ENCODE peak calls at places on chromosomes 4 and X, in eight cellular contexts. One of them, this sample, is unnamed.

GRCh38 chrX:68411729-68412128 is 21.6 kb downstream of the OPHN1 start:
- DNase-seq in A549: no peak
- DNase-seq in lower leg skin: no peak
- DNase-seq in trophoblast cell: peak
- DNase-seq in CD8-positive, alpha-beta memory T cell: no peak
- DNase-seq in astrocyte of the spinal cord: no peak
- DNase-seq in BJ: no peak
- DNase-seq in cardiac fibroblast: no peak
- DNase-seq in this sample: no peak

GRCh38 chr4:156291317-156291716 is 337.7 kb upstream of the CTSO start:
- DNase-seq in A549: no peak
- DNase-seq in BJ: no peak
- DNase-seq in astrocyte of the spinal cord: peak
- DNase-seq in lower leg skin: no peak
- DNase-seq in cardiac fibroblast: peak
- DNase-seq in CD8-positive, alpha-beta memory T cell: no peak
- DNase-seq in trophoblast cell: no peak
- DNase-seq in this sample: no peak

GRCh38 chrX:110512341-110512740 is 153.7 kb downstream of the RTL9 start:
- DNase-seq in astrocyte of the spinal cord: no peak
- DNase-seq in lower leg skin: no peak
- DNase-seq in cardiac fibroblast: no peak
- DNase-seq in trophoblast cell: no peak
- DNase-seq in BJ: no peak
- DNase-seq in A549: no peak
- DNase-seq in CD8-positive, alpha-beta memory T cell: no peak
- DNase-seq in this sample: no peak

GRCh38 chr4:40325406-40326019 is 9.6 kb upstream of the CHRNA9 start:
- DNase-seq in A549: peak
- DNase-seq in CD8-positive, alpha-beta memory T cell: peak
- DNase-seq in astrocyte of the spinal cord: peak
- DNase-seq in lower leg skin: no peak
- DNase-seq in cardiac fibroblast: peak
- DNase-seq in BJ: no peak
- DNase-seq in trophoblast cell: peak
- DNase-seq in this sample: no peak

GRCh38 chr4:35250771-35251170 is 993.5 kb downstream of the ARAP2 start:
- DNase-seq in cardiac fibroblast: no peak
- DNase-seq in astrocyte of the spinal cord: peak
- DNase-seq in CD8-positive, alpha-beta memory T cell: no peak
- DNase-seq in lower leg skin: no peak
- DNase-seq in BJ: no peak
- DNase-seq in trophoblast cell: no peak
- DNase-seq in A549: no peak
- DNase-seq in this sample: no peak

GRCh38 chr4:76546282-76547166 is 111.5 kb downstream of the SHROOM3 start:
- DNase-seq in astrocyte of the spinal cord: peak
- DNase-seq in BJ: peak
- DNase-seq in cardiac fibroblast: peak
- DNase-seq in CD8-positive, alpha-beta memory T cell: no peak
- DNase-seq in lower leg skin: no peak
- DNase-seq in A549: no peak
- DNase-seq in trophoblast cell: peak
- DNase-seq in this sample: no peak

GRCh38 chr4:2923678-2924173 is 39.5 kb downstream of the NOP14 start:
- DNase-seq in CD8-positive, alpha-beta memory T cell: no peak
- DNase-seq in BJ: no peak
- DNase-seq in cardiac fibroblast: no peak
- DNase-seq in astrocyte of the spinal cord: no peak
- DNase-seq in trophoblast cell: no peak
- DNase-seq in lower leg skin: no peak
- DNase-seq in A549: no peak
- DNase-seq in this sample: peak

GRCh38 chrX:48958635-48959094 is 1.3 kb upstream of the OTUD5 start:
- DNase-seq in astrocyte of the spinal cord: peak
- DNase-seq in lower leg skin: peak
- DNase-seq in BJ: no peak
- DNase-seq in A549: peak
- DNase-seq in CD8-positive, alpha-beta memory T cell: no peak
- DNase-seq in trophoblast cell: peak
- DNase-seq in cardiac fibroblast: peak
- DNase-seq in this sample: peak

GRCh38 chr4:118770741-118771187 is 65.2 kb downstream of the SEC24D start:
- DNase-seq in CD8-positive, alpha-beta memory T cell: no peak
- DNase-seq in A549: no peak
- DNase-seq in lower leg skin: no peak
- DNase-seq in trophoblast cell: no peak
- DNase-seq in BJ: no peak
- DNase-seq in astrocyte of the spinal cord: no peak
- DNase-seq in cardiac fibroblast: peak
- DNase-seq in this sample: no peak

DNA sequence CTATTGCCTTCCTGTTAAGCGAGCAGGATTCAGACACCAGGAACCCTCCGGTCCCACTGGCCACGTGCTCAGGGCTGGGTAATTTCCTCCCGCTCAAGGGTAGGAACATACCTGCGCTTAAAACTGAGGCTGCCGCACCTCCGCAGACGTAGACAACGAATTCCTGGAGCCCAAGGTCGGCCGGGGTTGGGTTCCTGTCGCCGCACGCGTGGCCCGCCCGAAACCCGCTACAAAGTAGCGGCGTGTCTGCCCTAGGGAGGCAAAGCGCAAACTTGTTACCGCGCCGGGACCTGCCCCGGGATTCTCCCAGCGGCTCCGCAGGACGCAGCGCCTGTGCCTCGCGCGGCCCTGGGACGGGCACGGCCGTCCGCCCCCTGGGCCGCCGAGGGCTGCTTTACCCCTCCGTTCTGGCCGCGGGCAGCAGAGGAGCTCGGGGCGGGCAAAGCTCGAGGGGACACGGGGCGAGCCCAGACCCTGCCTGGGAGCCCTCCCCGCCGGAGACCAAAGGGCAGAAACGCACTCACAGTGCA is 341 bp downstream of the ERVMER34-1 start:
- DNase-seq in lower leg skin: no peak
- DNase-seq in trophoblast cell: peak
- DNase-seq in cardiac fibroblast: peak
- DNase-seq in astrocyte of the spinal cord: no peak
- DNase-seq in BJ: no peak
- DNase-seq in A549: peak
- DNase-seq in CD8-positive, alpha-beta memory T cell: peak
- DNase-seq in this sample: no peak
- H3K4me3 ChIP-seq in lower leg skin: peak
- H3K4me3 ChIP-seq in trophoblast cell: peak
- H3K4me3 ChIP-seq in cardiac fibroblast: peak
- H3K4me3 ChIP-seq in astrocyte of the spinal cord: peak
- H3K4me3 ChIP-seq in BJ: peak
- H3K4me3 ChIP-seq in A549: peak
- H3K4me3 ChIP-seq in CD8-positive, alpha-beta memory T cell: peak
- H3K4me3 ChIP-seq in this sample: peak

GRCh38 chr4:19735012-19735411 is 516.7 kb upstream of the SLIT2 start:
- DNase-seq in BJ: no peak
- DNase-seq in trophoblast cell: no peak
- DNase-seq in astrocyte of the spinal cord: no peak
- DNase-seq in cardiac fibroblast: peak
- DNase-seq in lower leg skin: no peak
- DNase-seq in CD8-positive, alpha-beta memory T cell: no peak
- DNase-seq in A549: no peak
- DNase-seq in this sample: no peak

GRCh38 chr4:19736968-19737756 is 514.5 kb upstream of the SLIT2 start:
- DNase-seq in cardiac fibroblast: no peak
- DNase-seq in trophoblast cell: no peak
- DNase-seq in lower leg skin: no peak
- DNase-seq in BJ: no peak
- DNase-seq in astrocyte of the spinal cord: no peak
- DNase-seq in A549: no peak
- DNase-seq in CD8-positive, alpha-beta memory T cell: no peak
- DNase-seq in this sample: no peak

DNA sequence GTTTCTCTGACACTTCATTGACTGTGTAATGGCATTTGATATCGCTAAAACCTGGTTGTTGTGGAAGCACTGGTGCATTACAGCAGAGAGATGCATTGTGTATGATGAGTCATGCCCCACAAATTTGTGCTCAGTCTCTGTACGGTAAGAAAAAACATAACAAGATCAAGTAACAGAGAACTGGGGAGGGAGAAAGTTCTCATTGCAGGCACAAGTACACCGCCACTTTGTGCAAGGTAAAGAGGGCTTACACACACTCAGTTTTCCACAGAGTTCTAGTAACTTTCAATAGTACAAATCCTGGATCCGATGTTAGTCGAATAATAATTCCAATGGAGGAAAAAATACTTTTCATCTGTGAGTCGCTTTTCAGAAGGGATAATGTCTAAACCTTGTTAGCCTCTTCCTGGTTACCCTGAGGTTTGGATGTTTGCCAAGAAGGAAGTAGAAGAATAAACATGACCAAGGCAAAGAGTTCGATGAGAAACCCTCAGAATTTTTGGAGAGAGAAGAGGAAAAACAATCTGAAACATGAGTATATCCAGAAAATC is 512.5 kb upstream of the SLIT2 start:
- DNase-seq in astrocyte of the spinal cord: peak
- DNase-seq in cardiac fibroblast: peak
- DNase-seq in trophoblast cell: peak
- DNase-seq in lower leg skin: no peak
- DNase-seq in A549: no peak
- DNase-seq in BJ: peak
- DNase-seq in CD8-positive, alpha-beta memory T cell: no peak
- DNase-seq in this sample: no peak
- H3K4me3 ChIP-seq in astrocyte of the spinal cord: peak
- H3K4me3 ChIP-seq in cardiac fibroblast: no peak
- H3K4me3 ChIP-seq in trophoblast cell: no peak
- H3K4me3 ChIP-seq in lower leg skin: no peak
- H3K4me3 ChIP-seq in A549: no peak
- H3K4me3 ChIP-seq in BJ: no peak
- H3K4me3 ChIP-seq in CD8-positive, alpha-beta memory T cell: no peak
- H3K4me3 ChIP-seq in this sample: no peak

DNA sequence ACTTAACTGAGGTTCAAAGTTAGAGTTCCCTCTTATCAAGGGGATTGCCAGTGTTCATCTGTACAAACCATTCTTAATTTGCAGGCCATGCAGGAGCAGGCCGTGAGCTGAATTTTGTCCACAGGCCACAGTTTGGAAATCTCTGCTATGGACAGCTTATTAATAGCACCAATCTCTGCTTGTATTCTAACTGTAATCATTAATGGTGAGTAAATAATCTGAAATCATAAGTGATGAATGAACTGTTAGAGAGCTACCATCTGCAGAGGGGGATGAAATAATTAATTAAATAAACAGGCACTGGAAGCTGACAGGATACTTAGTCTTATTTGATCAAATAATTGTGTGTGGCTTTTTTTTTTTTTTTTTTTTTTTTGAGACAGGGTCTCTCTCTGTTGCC is 48.5 kb upstream of the PDLIM3 start:
- DNase-seq in CD8-positive, alpha-beta memory T cell: no peak
- DNase-seq in trophoblast cell: no peak
- DNase-seq in lower leg skin: no peak
- DNase-seq in cardiac fibroblast: no peak
- DNase-seq in astrocyte of the spinal cord: no peak
- DNase-seq in BJ: no peak
- DNase-seq in A549: no peak
- DNase-seq in this sample: no peak
- H3K4me3 ChIP-seq in CD8-positive, alpha-beta memory T cell: no peak
- H3K4me3 ChIP-seq in trophoblast cell: no peak
- H3K4me3 ChIP-seq in lower leg skin: no peak
- H3K4me3 ChIP-seq in cardiac fibroblast: no peak
- H3K4me3 ChIP-seq in astrocyte of the spinal cord: no peak
- H3K4me3 ChIP-seq in BJ: no peak
- H3K4me3 ChIP-seq in A549: no peak
- H3K4me3 ChIP-seq in this sample: no peak

DNA sequence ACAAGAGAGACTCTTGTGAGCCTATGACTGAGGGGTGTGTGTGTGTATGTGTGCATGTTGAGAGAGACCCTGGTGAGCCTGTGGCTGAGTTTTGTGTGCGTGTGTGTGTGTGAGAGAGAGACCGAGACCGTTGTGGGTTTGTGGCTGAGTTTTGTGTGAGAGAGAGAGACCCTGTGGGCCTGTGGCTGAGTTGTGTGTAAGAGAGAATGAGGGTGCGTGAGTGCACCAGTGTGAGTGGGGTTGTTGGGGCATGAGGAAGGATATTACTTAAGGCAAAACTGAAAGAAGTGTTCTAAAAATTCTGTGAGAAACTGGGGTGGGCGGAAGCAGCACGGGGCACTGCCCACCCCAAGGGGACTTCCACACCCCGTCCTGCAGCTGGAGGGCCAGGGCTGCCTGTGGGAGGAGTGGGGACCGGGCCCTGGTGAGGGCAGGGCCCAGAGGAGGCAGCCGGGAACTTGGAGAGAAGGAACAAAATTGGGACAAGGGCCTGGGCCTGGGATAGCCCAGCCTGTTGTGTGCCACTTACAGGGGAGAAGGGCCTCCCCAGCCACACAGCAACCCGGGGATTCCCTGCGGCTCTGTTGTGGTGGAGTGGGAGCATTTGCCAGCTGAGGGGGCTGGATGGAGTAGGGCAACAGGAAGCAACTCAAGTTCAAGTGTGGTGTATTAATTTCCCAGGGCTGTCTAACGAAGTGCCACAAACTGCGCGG is 22.0 kb downstream of the TMEM131L start:
- DNase-seq in cardiac fibroblast: peak
- DNase-seq in A549: no peak
- DNase-seq in lower leg skin: no peak
- DNase-seq in CD8-positive, alpha-beta memory T cell: peak
- DNase-seq in trophoblast cell: no peak
- DNase-seq in astrocyte of the spinal cord: no peak
- DNase-seq in BJ: no peak
- DNase-seq in this sample: no peak
- H3K4me3 ChIP-seq in cardiac fibroblast: no peak
- H3K4me3 ChIP-seq in A549: no peak
- H3K4me3 ChIP-seq in lower leg skin: no peak
- H3K4me3 ChIP-seq in CD8-positive, alpha-beta memory T cell: peak
- H3K4me3 ChIP-seq in trophoblast cell: no peak
- H3K4me3 ChIP-seq in astrocyte of the spinal cord: no peak
- H3K4me3 ChIP-seq in BJ: no peak
- H3K4me3 ChIP-seq in this sample: peak

DNA sequence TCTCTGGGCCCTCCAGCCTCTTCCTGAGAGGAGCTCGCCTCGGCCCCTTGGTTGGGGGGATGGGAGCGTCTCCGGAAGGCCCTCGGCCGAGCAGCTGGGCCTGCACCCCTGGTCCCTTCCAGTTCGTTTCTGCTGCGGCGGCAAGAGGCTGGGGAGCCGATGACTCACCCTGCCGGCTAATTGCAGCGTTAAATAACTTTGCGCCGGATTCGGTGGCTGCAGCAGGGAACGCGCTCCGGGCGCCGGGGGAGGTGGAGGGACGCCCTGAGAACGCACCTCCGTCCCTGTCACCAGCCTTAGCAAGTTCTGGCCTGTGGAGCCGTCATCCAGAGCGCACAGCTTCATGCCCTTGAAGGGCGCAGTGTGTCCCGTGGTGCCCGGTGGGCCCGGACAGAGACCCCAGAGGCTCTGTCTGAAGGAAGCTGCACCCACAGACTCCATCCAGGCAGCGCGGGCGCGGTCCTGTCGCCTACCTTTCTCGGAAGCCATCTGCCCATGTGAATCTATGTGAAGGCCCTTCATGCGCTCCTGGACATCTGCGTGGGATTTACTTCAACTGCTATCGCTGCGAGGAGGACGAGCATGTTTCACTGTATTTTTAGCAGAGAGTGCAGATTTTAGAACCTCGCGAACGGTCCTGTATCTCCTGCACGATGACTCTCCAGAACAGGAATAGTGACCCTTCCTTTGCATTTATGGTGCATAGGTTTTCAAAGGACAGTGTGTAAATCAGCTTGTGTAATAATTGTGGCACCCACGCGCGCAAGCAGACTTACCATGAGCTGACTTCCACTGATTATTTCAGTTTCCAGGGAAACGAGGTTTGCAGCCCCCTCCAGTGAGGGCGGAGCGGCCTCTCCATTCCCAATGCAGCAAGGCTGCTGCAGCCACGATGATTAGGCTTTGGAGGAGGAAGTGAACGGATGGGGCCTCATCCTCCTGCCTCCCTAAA is 1.7 kb upstream of the TMEM271 start:
- DNase-seq in CD8-positive, alpha-beta memory T cell: no peak
- DNase-seq in A549: no peak
- DNase-seq in cardiac fibroblast: peak
- DNase-seq in trophoblast cell: no peak
- DNase-seq in lower leg skin: no peak
- DNase-seq in BJ: no peak
- DNase-seq in astrocyte of the spinal cord: peak
- DNase-seq in this sample: no peak
- H3K4me3 ChIP-seq in CD8-positive, alpha-beta memory T cell: no peak
- H3K4me3 ChIP-seq in A549: no peak
- H3K4me3 ChIP-seq in cardiac fibroblast: no peak
- H3K4me3 ChIP-seq in trophoblast cell: no peak
- H3K4me3 ChIP-seq in lower leg skin: no peak
- H3K4me3 ChIP-seq in BJ: no peak
- H3K4me3 ChIP-seq in astrocyte of the spinal cord: no peak
- H3K4me3 ChIP-seq in this sample: no peak

This sample was measured in coronary artery.